ENCODE peak calls at places on chromosomes 16 and 17, in five cellular contexts. W is upper lobe of right lung, A is ovary, H is adrenal gland, D is right lobe of liver. Y is an unnamed sample.
A peak's percentile ranks its signal among the peaks of the same experiment; 100 is the strongest.

GRCh38 chr16:84754353-84754856 is 54.6 kb downstream of the USP10 start:
- DNase-seq in W (no peak), A (peak; percentile 50), H (peak; percentile 79), D (no peak), Y (no peak)

GRCh38 chr16:87340198-87340597 is 23.0 kb upstream of the C16orf95 start:
- DNase-seq in W (no peak), A (no peak), H (no peak), D (no peak), Y (no peak)

GRCh38 chr17:74769266-74769855 is 6.8 kb downstream of the NAT9 start:
- DNase-seq in W (no peak), A (no peak), H (no peak), D (no peak), Y (no peak)

GRCh38 chr16:89352091-89352681 is 134.7 kb downstream of the ZNF778 start:
- DNase-seq in W (peak; percentile 49), A (no peak), H (no peak), D (no peak), Y (no peak)

GRCh38 chr17:79618383-79619067 is 7.7 kb upstream of the RBFOX3 start:
- DNase-seq in W (peak; percentile 31), A (no peak), H (no peak), D (no peak), Y (peak; percentile 26)

GRCh38 chr17:68694791-68695485 is 93.8 kb upstream of the FAM20A start:
- DNase-seq in W (no peak), A (no peak), H (no peak), D (no peak), Y (no peak)

GRCh38 chr17:82452162-82452561 is 1.6 kb upstream of the CYBC1 start:
- DNase-seq in W (no peak), A (no peak), H (no peak), D (no peak), Y (no peak)

GRCh38 chr17:59751955-59752413 is 44.5 kb downstream of the VMP1 start:
- DNase-seq in W (no peak), A (no peak), H (no peak), D (no peak), Y (no peak)

GRCh38 chr17:57672205-57672632 is 72.9 kb downstream of the CCDC182 start:
- DNase-seq in W (no peak), A (no peak), H (peak; percentile 18), D (no peak), Y (no peak)

GRCh38 chr17:7834891-7835817 is 1.1 kb downstream of the KDM6B start:
- DNase-seq in W (peak; percentile 98), A (peak; percentile 99), H (peak; percentile 97), D (peak; percentile 97), Y (peak; percentile 97)

GRCh38 chr17:7838291-7839075 is 4.5 kb downstream of the KDM6B start:
- DNase-seq in W (no peak), A (peak; percentile 70), H (peak; percentile 41), D (no peak), Y (peak; percentile 55)

GRCh38 chr17:7837375-7838290 is 3.6 kb downstream of the KDM6B start:
- DNase-seq in W (no peak), A (no peak), H (no peak), D (no peak), Y (no peak)

GRCh38 chr17:7835818-7836595 is 2.0 kb downstream of the KDM6B start:
- DNase-seq in W (peak; percentile 88), A (peak; percentile 94), H (peak; percentile 83), D (peak; percentile 76), Y (peak; percentile 92)

DNA sequence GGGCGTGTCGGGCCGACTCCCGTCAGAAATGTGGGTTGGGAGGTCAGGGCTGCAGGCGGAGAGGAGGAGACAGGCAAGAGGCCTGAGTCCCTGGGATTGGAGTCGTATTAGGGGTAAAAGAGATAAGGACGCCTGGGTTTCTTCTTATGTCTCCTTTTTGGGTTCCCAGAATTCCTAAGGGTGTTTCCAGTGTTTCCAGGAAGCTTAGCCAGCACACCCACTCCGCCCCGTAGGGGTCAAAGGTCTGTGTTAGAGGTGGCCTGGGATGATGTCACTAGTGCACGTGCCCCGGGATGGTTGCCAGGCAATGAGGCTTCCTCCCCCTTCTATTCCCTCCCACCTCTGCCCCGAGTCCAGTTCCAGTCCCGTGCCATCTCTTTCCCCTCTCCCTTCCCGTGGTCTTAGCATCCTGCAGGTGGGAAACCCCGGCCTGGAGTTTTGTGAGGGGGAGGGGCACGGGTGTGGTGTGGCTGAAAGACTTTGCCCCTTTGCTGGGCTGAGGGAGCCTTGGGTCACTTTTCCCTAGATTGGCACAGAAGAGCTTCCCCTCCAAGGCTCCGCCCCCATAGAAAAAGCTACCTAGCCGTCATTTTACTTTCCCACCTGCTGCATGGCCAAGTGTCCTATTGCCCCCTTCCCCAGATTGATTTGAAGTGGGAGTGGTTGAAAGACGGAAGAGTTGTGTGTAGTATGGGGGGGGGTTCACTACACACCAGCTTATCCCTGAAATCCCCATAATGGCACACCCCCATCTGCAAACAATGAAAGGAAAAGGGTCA is 2.8 kb downstream of the KDM6B start:
- DNase-seq in W (peak; percentile 94), A (peak; percentile 99), H (peak; percentile 90), D (peak; percentile 94), Y (peak; percentile 92)
- H3K4me1 ChIP-seq in W (peaks cover 46% of the 10 kb centered on the region), A (peaks cover 18% of the 10 kb centered on the region), H (peaks cover 33% of the 10 kb centered on the region), D (peaks cover 10% of the 10 kb centered on the region), Y (peaks cover 64% of the 10 kb centered on the region)

DNA sequence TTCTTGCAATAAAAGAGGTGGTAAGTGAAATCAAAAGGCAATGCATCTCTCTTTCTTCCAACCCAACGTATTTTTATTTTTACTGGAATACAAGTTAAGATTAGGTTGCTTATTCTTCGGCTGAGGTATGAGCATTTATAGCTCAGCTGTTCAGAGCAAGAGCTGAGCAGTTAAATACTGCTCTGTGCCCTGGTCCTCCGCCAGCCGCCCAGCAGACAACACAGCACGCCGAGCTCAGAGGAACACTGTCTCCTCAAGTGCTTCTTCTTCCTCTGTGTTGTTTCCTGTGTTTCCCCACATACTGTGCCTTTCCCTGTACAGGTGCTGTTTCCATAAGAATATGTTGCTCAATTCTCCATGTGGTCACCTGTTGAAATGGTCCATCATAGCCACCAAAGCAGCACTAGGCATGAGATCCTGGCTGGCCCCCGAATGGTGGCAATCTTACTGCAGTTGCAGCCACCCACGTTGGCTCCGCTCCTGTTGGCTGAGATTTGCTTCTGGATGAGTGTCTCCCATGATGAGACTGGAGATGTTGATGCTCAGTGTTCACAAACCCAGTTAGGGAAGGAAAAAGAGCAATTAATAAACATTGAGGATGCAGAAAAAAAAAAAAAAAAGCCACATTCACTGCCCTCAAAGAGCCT is 515.3 kb downstream of the GRIN2A start:
- DNase-seq in W (no peak), A (no peak), H (no peak), D (no peak), Y (no peak)
- H3K4me3 ChIP-seq in W (no peak overlapping the region), A (no peak overlapping the region), H (no peak overlapping the region), D (no peak overlapping the region), Y (no peak overlapping the region)

GRCh38 chr17:63827801-63828221 is 348 bp upstream of the FTSJ3 start:
- DNase-seq in W (no peak), A (no peak), H (peak; percentile 16), D (no peak), Y (no peak)
- TF ChIP-seq CTCF in W (no peak), A (no peak), H (no peak), D (no peak), Y (no peak)

DNA sequence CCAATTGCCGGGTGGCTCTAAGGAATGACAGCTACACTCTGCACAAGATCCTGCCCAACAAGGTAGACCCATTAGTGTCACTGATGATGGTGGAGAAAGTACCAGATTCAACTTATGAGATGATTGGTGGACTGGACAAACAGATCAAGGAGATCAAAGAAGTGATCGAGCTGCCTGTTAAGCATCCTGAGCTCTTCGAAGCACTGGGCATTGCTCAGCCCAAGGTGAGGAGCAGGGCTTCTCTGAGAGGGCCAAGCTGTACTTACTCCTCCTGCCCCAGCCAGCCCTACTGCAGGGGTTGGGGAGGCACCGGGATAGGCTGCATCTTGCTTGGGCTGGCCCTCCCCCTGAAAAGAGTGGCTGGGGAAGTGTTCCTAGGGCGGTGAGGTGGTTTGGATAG is 2.8 kb upstream of the FTSJ3 start:
- DNase-seq in W (no peak), A (no peak), H (no peak), D (no peak), Y (no peak)
- H3K4me1 ChIP-seq in W (peaks cover 30% of the 10 kb centered on the region), A (peaks cover 3% of the 10 kb centered on the region), H (peaks cover 8% of the 10 kb centered on the region), D (peaks cover 9% of the 10 kb centered on the region), Y (peaks cover 48% of the 10 kb centered on the region)

GRCh38 chr17:5092139-5093010 is 14.1 kb downstream of the ZFP3 start:
- DNase-seq in W (no peak), A (no peak), H (no peak), D (no peak), Y (no peak)
- H3K4me3 ChIP-seq in W (no peak overlapping the region), A (no peak overlapping the region), H (no peak overlapping the region), D (no peak overlapping the region), Y (no peak overlapping the region)

DNA sequence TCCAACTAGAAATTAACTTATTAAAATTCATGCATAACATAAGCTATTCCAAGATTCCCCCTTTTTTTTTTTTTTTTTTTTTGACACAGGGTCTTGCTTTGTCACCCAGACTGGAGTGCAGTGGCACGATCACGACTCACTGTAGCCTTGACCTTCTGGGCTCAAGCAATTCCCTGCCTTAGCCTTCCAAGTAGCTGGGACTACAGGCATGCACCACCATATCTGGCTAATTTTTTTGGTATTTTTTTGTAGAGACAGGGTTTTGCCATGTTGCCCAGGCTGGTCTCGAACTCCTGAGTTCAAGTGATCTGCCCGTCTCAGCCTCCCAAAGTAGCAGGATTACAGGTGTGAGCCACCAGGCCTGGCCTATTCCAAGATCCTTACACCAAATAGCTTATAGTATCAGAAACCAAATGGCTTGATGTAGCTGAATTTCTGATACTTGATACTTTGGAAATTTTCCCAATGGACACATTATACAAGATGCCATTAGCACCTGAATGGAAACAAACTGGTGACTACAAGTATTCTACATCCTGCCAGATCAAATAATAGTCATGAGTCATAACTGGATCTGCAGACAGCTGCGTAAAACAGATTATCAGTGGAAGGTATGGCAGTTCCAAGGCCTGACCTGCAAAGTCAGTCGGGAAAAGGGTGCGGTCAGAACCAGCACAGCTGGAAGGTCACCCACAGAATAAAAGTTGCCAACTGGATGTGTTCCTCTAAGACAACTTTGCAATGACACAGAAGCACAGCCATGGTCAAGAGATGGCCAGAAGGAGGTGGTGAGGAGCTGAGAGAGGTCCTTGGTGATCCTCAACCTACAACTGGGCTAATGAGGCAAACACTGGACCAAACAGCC is 14.5 kb downstream of the TUBG1 start:
- DNase-seq in W (no peak), A (no peak), H (peak; percentile 65), D (no peak), Y (no peak)
- TF ChIP-seq CTCF in W (no peak), A (no peak), H (no peak), D (no peak), Y (no peak)

GRCh38 chr17:78019976-78020716 is 61.6 kb downstream of the TNRC6C start:
- DNase-seq in W (no peak), A (no peak), H (no peak), D (no peak), Y (no peak)

GRCh38 chr17:78020717-78021108 is 62.2 kb downstream of the TNRC6C start:
- DNase-seq in W (no peak), A (no peak), H (no peak), D (no peak), Y (no peak)

GRCh38 chr17:78019367-78019975 is 61.0 kb downstream of the TNRC6C start:
- DNase-seq in W (no peak), A (no peak), H (no peak), D (no peak), Y (no peak)

GRCh38 chr17:78023042-78023441 is 64.5 kb downstream of the TNRC6C start:
- DNase-seq in W (no peak), A (no peak), H (no peak), D (no peak), Y (no peak)

GRCh38 chr17:78022425-78022824 is 63.9 kb downstream of the TNRC6C start:
- DNase-seq in W (no peak), A (no peak), H (no peak), D (no peak), Y (no peak)
- H3K4me1 ChIP-seq in W (peaks cover 7% of the 10 kb centered on the region), A (no peaks in the 10 kb centered on the region), H (no peaks in the 10 kb centered on the region), D (no peaks in the 10 kb centered on the region), Y (peaks cover 7% of the 10 kb centered on the region)